ENCODE peak calls at places on chromosomes 7 and 10, in four cellular contexts. Y, I, T and O are unnamed samples.

GRCh38 chr7:99083068-99083651 is 60.7 kb downstream of the SMURF1 start:
- DNase-seq in Y (peak), I (no peak), T (peak), O (peak)

GRCh38 chr7:157507987-157508386 is 171.2 kb downstream of the DNAJB6 start:
- DNase-seq in Y (no peak), I (no peak), T (no peak), O (no peak)

GRCh38 chr10:33291053-33291592 is 43.3 kb downstream of the NRP1 start:
- DNase-seq in Y (peak), I (no peak), T (peak), O (peak)

GRCh38 chr7:149680316-149681025 is 92.9 kb downstream of the ZNF467 start:
- DNase-seq in Y (peak), I (no peak), T (peak), O (no peak)

GRCh38 chr7:140059288-140060242 is 3.2 kb downstream of the PARP12 start:
- DNase-seq in Y (peak), I (no peak), T (peak), O (peak)

GRCh38 chr7:157470017-157470322 is 133.2 kb downstream of the DNAJB6 start:
- DNase-seq in Y (no peak), I (no peak), T (no peak), O (no peak)

GRCh38 chr7:12570529-12571461 is at the start of gene SCIN:
- DNase-seq in Y (peak), I (peak), T (no peak), O (no peak)

GRCh38 chr7:151100921-151101320 is 14.6 kb downstream of the AGAP3 start:
- DNase-seq in Y (no peak), I (no peak), T (no peak), O (no peak)

GRCh38 chr10:73879296-73880173 is 5.2 kb upstream of the CAMK2G start:
- DNase-seq in Y (peak), I (peak), T (peak), O (peak)

GRCh38 chr7:3265388-3265787 is 35.7 kb upstream of the SDK1 start:
- DNase-seq in Y (no peak), I (no peak), T (no peak), O (no peak)

GRCh38 chr10:90707657-90708056 is 150.2 kb downstream of the HTR7 start:
- DNase-seq in Y (no peak), I (no peak), T (no peak), O (no peak)

GRCh38 chr7:100745184-100745583 is 11.8 kb downstream of the ZAN start:
- DNase-seq in Y (peak), I (peak), T (peak), O (peak)

GRCh38 chr7:5045558-5046396 is at the start of gene RBAK:
- DNase-seq in Y (peak), I (peak), T (peak), O (peak)

GRCh38 chr7:72080349-72080766 is 331.8 kb downstream of the CALN1 start:
- DNase-seq in Y (no peak), I (no peak), T (no peak), O (no peak)

GRCh38 chr10:21824409-21824808 is 179.1 kb downstream of the DNAJC1 start:
- DNase-seq in Y (no peak), I (no peak), T (no peak), O (no peak)

GRCh38 chr10:70699659-70700174 is 27.4 kb downstream of the ADAMTS14 start:
- DNase-seq in Y (peak), I (no peak), T (no peak), O (no peak)

GRCh38 chr7:99040104-99040958 is 103.6 kb downstream of the SMURF1 start:
- DNase-seq in Y (peak), I (peak), T (peak), O (peak)

GRCh38 chr10:29949411-29950011 is 109.9 kb downstream of the JCAD start:
- DNase-seq in Y (peak), I (no peak), T (peak), O (peak)

GRCh38 chr10:29946614-29946952 is 112.8 kb downstream of the JCAD start:
- DNase-seq in Y (no peak), I (no peak), T (no peak), O (no peak)

GRCh38 chr10:29946953-29947700 is 112.3 kb downstream of the JCAD start:
- DNase-seq in Y (peak), I (no peak), T (peak), O (peak)

GRCh38 chr10:29948971-29949370 is 110.4 kb downstream of the JCAD start:
- DNase-seq in Y (no peak), I (no peak), T (no peak), O (no peak)

DNA sequence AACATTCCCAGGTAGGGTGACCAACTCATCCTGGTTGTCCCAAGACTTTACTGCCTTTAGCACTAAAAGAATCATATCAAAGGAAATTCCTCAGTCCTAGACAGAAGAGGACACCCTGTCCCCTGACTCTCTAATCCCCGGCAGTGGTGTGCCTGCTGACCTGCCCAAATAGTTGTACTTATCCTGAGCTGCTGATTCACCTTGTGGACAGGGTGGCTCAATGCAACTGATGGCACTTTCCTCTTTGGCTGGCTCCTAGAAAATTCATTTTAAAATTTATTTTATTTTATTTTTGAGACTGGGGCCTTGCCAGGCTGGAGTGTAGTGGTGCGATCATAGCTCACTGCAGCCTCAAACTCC is 111.7 kb downstream of the JCAD start:
- DNase-seq in Y (peak), I (no peak), T (no peak), O (no peak)
- TF ChIP-seq CTCF in Y (peak), I (no peak), T (peak), O (no peak)

DNA sequence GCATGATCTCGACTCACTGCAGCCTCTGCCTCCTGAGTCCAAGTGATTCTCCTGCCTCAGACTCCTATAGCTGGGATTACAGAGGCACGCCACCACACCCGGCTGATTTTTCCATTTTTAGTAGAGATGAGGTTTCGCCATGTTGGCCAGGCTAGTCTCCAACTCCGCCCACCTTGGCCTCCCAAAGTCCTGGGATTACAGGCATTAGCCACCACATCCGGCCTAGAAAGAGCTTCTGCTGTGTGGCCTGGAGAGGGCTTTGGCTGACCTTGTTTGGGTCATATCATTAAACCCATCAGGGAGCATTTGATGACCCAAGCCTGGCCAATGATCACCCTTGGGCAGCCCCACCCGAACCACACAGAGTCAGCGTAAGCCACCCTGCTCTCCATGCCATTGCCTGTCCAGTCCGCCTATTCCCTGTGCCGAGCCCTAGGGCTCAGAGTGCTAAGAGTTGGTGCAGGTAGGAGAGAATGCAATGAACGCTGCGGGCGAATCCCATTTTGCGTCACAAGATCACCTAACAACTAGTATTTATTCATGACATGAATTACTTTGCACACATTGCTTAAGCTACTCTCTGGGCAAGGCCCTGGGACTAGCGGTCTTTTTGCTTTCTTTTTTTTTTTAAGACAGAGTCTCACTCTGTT is 22.3 kb upstream of the GDI2 start:
- DNase-seq in Y (no peak), I (no peak), T (no peak), O (peak)
- H3K4me3 ChIP-seq in Y (no peak), I (no peak), T (no peak), O (no peak)

GRCh38 chr7:155011081-155011480 is 8.2 kb upstream of the PAXIP1 start:
- DNase-seq in Y (no peak), I (no peak), T (peak), O (no peak)

GRCh38 chr7:155007947-155008346 is 5.0 kb upstream of the PAXIP1 start:
- DNase-seq in Y (peak), I (no peak), T (peak), O (peak)

DNA sequence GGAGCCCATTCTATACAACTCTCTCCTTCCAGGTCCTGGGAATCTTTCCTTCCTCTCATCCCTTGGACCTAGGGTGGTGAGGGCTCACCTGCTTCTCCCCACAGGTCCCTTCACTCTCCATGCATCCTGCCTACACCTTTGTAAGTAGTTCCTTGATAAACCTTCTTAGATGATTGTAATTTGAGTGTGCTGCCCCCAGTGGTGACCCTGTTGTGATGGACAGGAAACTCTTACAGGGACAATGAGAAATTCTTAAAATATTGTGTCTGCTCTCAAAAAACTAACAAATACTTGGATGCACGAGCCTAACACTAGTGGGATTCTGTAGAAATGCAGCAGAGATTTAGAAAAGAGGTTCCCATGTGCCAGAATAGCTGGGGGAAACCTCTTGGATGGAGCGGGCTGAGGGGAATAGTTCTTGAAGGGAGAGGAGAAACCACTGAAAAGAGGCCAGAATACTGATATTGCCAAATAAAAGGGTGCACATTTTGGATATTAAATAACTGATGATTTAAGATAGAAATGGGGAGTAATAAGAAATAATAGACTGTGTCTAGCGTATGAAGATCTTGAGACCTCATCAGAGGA is 6.7 kb upstream of the PAXIP1 start:
- DNase-seq in Y (peak), I (no peak), T (peak), O (no peak)
- TF ChIP-seq CTCF in Y (peak), I (peak), T (peak), O (peak)

GRCh38 chr10:100707261-100707848 is 38.0 kb upstream of the PAX2 start:
- DNase-seq in Y (no peak), I (no peak), T (no peak), O (no peak)

GRCh38 chr10:100709655-100710054 is 35.7 kb upstream of the PAX2 start:
- DNase-seq in Y (no peak), I (no peak), T (no peak), O (no peak)

GRCh38 chr10:100713049-100713858 is 32.1 kb upstream of the PAX2 start:
- DNase-seq in Y (no peak), I (no peak), T (no peak), O (no peak)

GRCh38 chr10:100709146-100709545 is 36.2 kb upstream of the PAX2 start:
- DNase-seq in Y (no peak), I (no peak), T (no peak), O (no peak)

GRCh38 chr10:100710151-100710871 is 35.1 kb upstream of the PAX2 start:
- DNase-seq in Y (no peak), I (no peak), T (no peak), O (no peak)
- H3K4me3 ChIP-seq in Y (no peak), I (peak), T (no peak), O (no peak)

GRCh38 chr7:48035301-48035966 is at the start of gene C7orf57:
- DNase-seq in Y (peak), I (peak), T (peak), O (peak)
- TF ChIP-seq CTCF in Y (no peak), I (peak), T (peak), O (no peak)